ENCODE peak calls at places on chromosomes 3 and 15, in eight cellular contexts. P is islet precursor cell; I is stimulated activated CD4-positive, alpha-beta T cell treated with anti-CD3 and anti-CD28 coated beads, Interleukin-15, amount 100 ng/mL, for 1 hour; E is left ventricle myocardium inferior; A is amygdala; M is SW480; F is dermis blood vessel endothelial cell; Y is anterior cingulate cortex. S is an unnamed sample.
A peak's percentile ranks its signal among the peaks of the same experiment; 100 is the strongest.

GRCh38 chr3:141486735-141487418 is at the start of gene RASA2:
- DNase-seq in E (peak; percentile 66), Y (peak; percentile 79), P (peak; percentile 83), I (peak; percentile 53), M (peak; percentile 91), A (peak; percentile 75), F (peak; percentile 80), S (peak; percentile 90)

GRCh38 chr3:133540896-133541674 is 32.4 kb upstream of the CDV3 start:
- DNase-seq in M (peak; percentile 72), Y (no peak), I (no peak), P (no peak), E (no peak), A (no peak), F (peak; percentile 86), S (no peak)

GRCh38 chr15:40762919-40763800 is 708 bp upstream of the GCHFR start:
- DNase-seq in M (peak; percentile 87), P (peak; percentile 69), F (peak; percentile 71), E (peak; percentile 56), A (no peak), Y (no peak), I (no peak), S (peak; percentile 90)

GRCh38 chr15:63504979-63505841 is 817 bp downstream of the USP3 start:
- DNase-seq in F (peak; percentile 80), P (peak; percentile 75), Y (peak; percentile 19), A (no peak), I (no peak), M (peak; percentile 73), E (peak; percentile 67), S (peak; percentile 86)

GRCh38 chr3:4828279-4829030 is 150.8 kb upstream of the BHLHE40 start:
- DNase-seq in I (no peak), M (peak; percentile 64), E (peak; percentile 33), Y (no peak), A (no peak), F (no peak), P (no peak), S (no peak)

GRCh38 chr15:60215225-60215963 is 182.4 kb downstream of the ANXA2 start:
- DNase-seq in A (no peak), M (no peak), F (no peak), E (no peak), I (no peak), Y (no peak), P (no peak), S (no peak)

GRCh38 chr3:170027691-170028102 is 10.1 kb upstream of the GPR160 start:
- DNase-seq in A (no peak), F (no peak), I (no peak), E (no peak), Y (no peak), P (no peak), M (no peak), S (no peak)

GRCh38 chr3:135097276-135097946 is 302.4 kb downstream of the EPHB1 start:
- DNase-seq in M (no peak), Y (no peak), E (no peak), F (no peak), P (peak; percentile 25), A (no peak), I (no peak), S (no peak)

GRCh38 chr3:142828703-142829304 is 60.1 kb downstream of the PCOLCE2 start:
- DNase-seq in A (peak; percentile 14), F (peak; percentile 85), E (peak; percentile 80), M (peak; percentile 72), I (peak; percentile 8), Y (peak; percentile 76), P (peak; percentile 89), S (peak; percentile 90)

GRCh38 chr3:148075829-148076716 is 621.6 kb upstream of the AGTR1 start:
- DNase-seq in A (no peak), Y (peak; percentile 1), P (peak; percentile 62), I (no peak), F (peak; percentile 82), E (no peak), M (peak; percentile 34), S (peak; percentile 67)

GRCh38 chr15:87710406-87710805 is 546.1 kb downstream of the NTRK3 start:
- DNase-seq in A (no peak), E (no peak), Y (no peak), F (no peak), M (no peak), I (no peak), P (peak; percentile 29), S (no peak)

GRCh38 chr3:194333212-194333980 is 17.7 kb downstream of the CPN2 start:
- DNase-seq in P (peak; percentile 94), E (peak; percentile 87), I (peak; percentile 84), F (peak; percentile 89), A (no peak), M (peak; percentile 82), Y (no peak), S (peak; percentile 94)

GRCh38 chr3:114411811-114412803 is 118.3 kb downstream of the TIGIT start:
- DNase-seq in P (no peak), I (no peak), E (no peak), F (peak; percentile 43), A (no peak), M (peak; percentile 39), Y (no peak), S (no peak)

GRCh38 chr3:156803949-156804741 is 22.0 kb upstream of the LEKR1 start:
- DNase-seq in P (no peak), E (no peak), A (no peak), M (no peak), Y (no peak), I (no peak), F (no peak), S (no peak)

S was measured in left kidney.